ENCODE peak calls at places on chromosomes 7 and 10, in eight cellular contexts. N is transverse colon; U is H9; R is WERI-Rb-1; L is CD4-positive, alpha-beta T cell; K is astrocyte of the spinal cord; P is GM12865; D is suprapubic skin. E is an unnamed sample.

GRCh38 chr7:40944981-40945585 is 757.8 kb downstream of the INHBA start:
- DNase-seq in N (no peak), U (no peak), R (no peak), L (no peak), K (no peak), P (no peak), D (no peak), E (no peak)

GRCh38 chr10:46524471-46525176 is 31.8 kb downstream of the GPRIN2 start:
- DNase-seq in N (peak), U (no peak), R (no peak), L (no peak), K (peak), P (no peak), D (peak), E (no peak)

GRCh38 chr10:114632869-114633715 is 25.0 kb downstream of the ABLIM1 start:
- DNase-seq in N (no peak), U (no peak), R (peak), L (no peak), K (peak), P (peak), D (peak), E (no peak)

GRCh38 chr10:130618636-130619035 is 482.4 kb downstream of the GLRX3 start:
- DNase-seq in N (no peak), U (no peak), R (no peak), L (no peak), K (no peak), P (no peak), D (no peak), E (no peak)

GRCh38 chr7:107394831-107395230 is 75.0 kb upstream of the GPR22 start:
- DNase-seq in N (no peak), U (no peak), R (no peak), L (no peak), K (peak), P (no peak), D (no peak), E (no peak)

GRCh38 chr10:48890904-48891839 is 48.5 kb downstream of the LRRC18 start:
- DNase-seq in N (no peak), U (no peak), R (no peak), L (no peak), K (no peak), P (no peak), D (no peak), E (no peak)

GRCh38 chr10:48813825-48814224 is 125.8 kb downstream of the LRRC18 start:
- DNase-seq in N (no peak), U (no peak), R (no peak), L (no peak), K (no peak), P (no peak), D (no peak), E (no peak)

GRCh38 chr10:59135275-59135674 is 41.2 kb upstream of the PHYHIPL start:
- DNase-seq in N (no peak), U (no peak), R (peak), L (no peak), K (no peak), P (no peak), D (no peak), E (no peak)

GRCh38 chr7:138338361-138338760 is 121.7 kb upstream of the TRIM24 start:
- DNase-seq in N (no peak), U (no peak), R (no peak), L (no peak), K (peak), P (no peak), D (peak), E (no peak)

GRCh38 chr7:3371601-3372000 is 70.5 kb downstream of the SDK1 start:
- DNase-seq in N (no peak), U (no peak), R (no peak), L (no peak), K (peak), P (no peak), D (no peak), E (no peak)

GRCh38 chr10:59177031-59177861 is 803 bp downstream of the PHYHIPL start:
- DNase-seq in N (no peak), U (peak), R (peak), L (no peak), K (peak), P (peak), D (no peak), E (no peak)

GRCh38 chr7:96120856-96121255 is 201.0 kb downstream of the SLC25A13 start:
- DNase-seq in N (no peak), U (no peak), R (no peak), L (no peak), K (no peak), P (no peak), D (no peak), E (no peak)

GRCh38 chr10:74932648-74933047 is 106.2 kb downstream of the KAT6B start:
- DNase-seq in N (peak), U (no peak), R (no peak), L (no peak), K (no peak), P (no peak), D (peak), E (no peak)

GRCh38 chr10:79241990-79242619 is 105.2 kb upstream of the PPIF start:
- DNase-seq in N (peak), U (peak), R (peak), L (no peak), K (peak), P (peak), D (peak), E (peak)

GRCh38 chr10:73494877-73495225 is 973 bp downstream of the PPP3CB start:
- DNase-seq in N (no peak), U (no peak), R (no peak), L (no peak), K (peak), P (no peak), D (no peak), E (no peak)

GRCh38 chr10:103558916-103559315 is 65.4 kb downstream of the NEURL1 start:
- DNase-seq in N (no peak), U (no peak), R (peak), L (no peak), K (no peak), P (no peak), D (no peak), E (no peak)

GRCh38 chr10:102121739-102122372 is 1.7 kb upstream of the LDB1 start:
- DNase-seq in N (peak), U (peak), R (peak), L (no peak), K (peak), P (no peak), D (no peak), E (no peak)

GRCh38 chr10:19710600-19710999 is 105.6 kb upstream of the PLXDC2 start:
- DNase-seq in N (no peak), U (no peak), R (no peak), L (no peak), K (no peak), P (no peak), D (no peak), E (no peak)

GRCh38 chr10:19719320-19719719 is 96.9 kb upstream of the PLXDC2 start:
- DNase-seq in N (no peak), U (no peak), R (no peak), L (no peak), K (peak), P (no peak), D (no peak), E (no peak)

DNA sequence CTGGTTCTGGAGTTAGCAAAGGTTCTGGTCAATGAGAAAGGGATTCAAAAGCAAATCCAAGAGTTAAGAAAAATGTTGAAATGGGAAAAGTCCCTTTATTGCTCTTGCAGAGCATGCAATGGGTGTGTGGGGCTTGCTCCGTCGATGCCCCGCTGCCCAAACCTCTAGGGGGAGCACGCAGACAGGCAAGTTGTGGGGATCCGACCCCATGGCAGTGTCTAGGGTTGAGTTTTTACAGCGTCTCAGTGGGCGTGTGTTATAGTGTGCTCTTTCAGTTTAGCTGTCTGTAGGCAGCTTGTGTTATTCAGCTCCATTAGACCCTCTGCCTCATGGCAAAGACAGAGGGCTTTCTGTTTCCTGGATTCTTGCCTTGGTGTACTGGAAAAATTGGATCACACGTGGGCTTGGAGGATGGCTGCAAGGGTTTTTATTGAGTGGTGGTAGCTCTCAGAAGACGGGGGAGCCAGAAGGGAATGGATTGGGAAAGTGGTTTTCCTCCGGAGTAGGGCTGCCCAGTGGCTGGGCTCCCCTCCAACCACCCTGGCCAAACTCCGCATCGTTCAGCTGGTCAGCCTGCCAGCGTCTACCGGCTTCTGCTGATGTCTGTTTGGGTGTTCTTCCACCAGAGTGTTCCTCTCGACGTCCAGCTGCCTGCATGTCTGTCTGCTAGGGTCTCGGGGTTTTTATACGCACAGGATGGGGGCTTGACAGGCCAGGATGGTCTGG is 102.3 kb upstream of the PLXDC2 start:
- DNase-seq in N (no peak), U (peak), R (no peak), L (no peak), K (no peak), P (no peak), D (no peak), E (no peak)
- TF ChIP-seq CTCF in N (no peak), U (peak), R (peak), L (no peak), K (no peak), P (no peak), D (no peak), E (no peak)

DNA sequence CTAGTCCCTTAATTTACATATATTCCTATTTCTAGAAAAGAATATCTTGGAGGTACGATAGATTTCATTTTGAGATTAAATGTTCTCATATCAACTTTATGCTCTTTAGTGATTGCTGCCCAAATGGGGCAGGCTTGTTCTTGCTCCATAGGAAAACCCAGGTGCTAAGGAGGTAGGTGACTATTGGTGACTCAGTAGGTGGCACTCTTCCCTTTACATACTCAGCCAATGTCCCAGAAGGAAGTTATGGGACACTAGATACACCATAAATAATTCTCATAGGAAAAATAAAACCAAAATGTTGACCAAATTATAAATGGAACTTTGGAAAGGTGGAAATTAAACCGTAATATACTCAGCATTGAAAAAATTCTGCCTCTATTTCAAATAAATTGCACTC is 4.0 kb downstream of the SKAP2 start:
- DNase-seq in N (peak), U (no peak), R (peak), L (no peak), K (no peak), P (no peak), D (no peak), E (no peak)
- TF ChIP-seq CTCF in N (peak), U (peak), R (peak), L (no peak), K (no peak), P (no peak), D (no peak), E (peak)

GRCh38 chr7:112970771-112971170 is 115.9 kb downstream of the GPR85 start:
- DNase-seq in N (no peak), U (no peak), R (no peak), L (no peak), K (no peak), P (peak), D (no peak), E (no peak)
- TF ChIP-seq CTCF in N (no peak), U (peak), R (no peak), L (no peak), K (no peak), P (peak), D (no peak), E (no peak)

GRCh38 chr7:18874875-18875274 is 242.6 kb downstream of the TWIST1 start:
- DNase-seq in N (no peak), U (no peak), R (no peak), L (no peak), K (no peak), P (no peak), D (no peak), E (no peak)

GRCh38 chr7:18877874-18878273 is 239.6 kb downstream of the TWIST1 start:
- DNase-seq in N (no peak), U (no peak), R (no peak), L (no peak), K (no peak), P (no peak), D (no peak), E (no peak)

GRCh38 chr7:18872344-18872743 is 245.1 kb downstream of the TWIST1 start:
- DNase-seq in N (no peak), U (no peak), R (no peak), L (no peak), K (no peak), P (no peak), D (no peak), E (no peak)

DNA sequence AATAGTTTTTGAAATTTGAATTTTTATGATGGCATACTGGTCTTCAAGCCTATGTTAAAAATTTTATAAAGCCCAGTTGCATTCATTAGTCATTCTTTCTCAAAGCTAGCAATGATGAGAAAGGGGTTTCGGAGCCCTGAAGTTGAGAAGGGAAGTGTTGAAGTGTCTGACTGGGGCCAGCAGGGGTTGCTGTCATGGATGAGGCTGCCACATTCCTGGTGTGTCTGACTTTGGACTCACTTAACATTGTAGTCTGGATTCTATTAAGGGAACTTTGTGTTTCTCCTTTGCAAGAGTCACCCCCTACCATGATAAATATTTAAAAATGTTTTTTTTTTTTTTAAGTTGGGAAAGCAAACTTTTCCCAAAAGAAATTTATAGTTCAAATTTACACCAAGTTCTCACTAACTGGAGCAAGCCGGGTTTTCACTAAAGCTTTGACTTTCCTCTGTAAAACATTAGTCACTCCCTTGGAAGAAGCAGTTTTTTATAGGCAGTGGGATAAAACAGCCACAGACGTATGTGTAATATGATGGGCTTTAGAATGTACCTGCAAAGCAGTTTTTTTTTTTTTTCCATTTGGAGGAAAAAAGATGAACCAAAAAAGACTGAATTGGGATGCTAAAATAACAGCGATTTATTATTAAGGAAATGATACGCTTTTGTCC is 243.6 kb downstream of the TWIST1 start:
- DNase-seq in N (no peak), U (peak), R (peak), L (no peak), K (peak), P (no peak), D (no peak), E (no peak)
- TF ChIP-seq CTCF in N (no peak), U (peak), R (peak), L (no peak), K (peak), P (peak), D (peak), E (peak)

E was measured in D721Med.